ENCODE peak calls at places on chromosomes 7 and 10, in nine cellular contexts. One of them, this sample, is unnamed.

GRCh38 chr7:102069913-102070629 is 216.6 kb upstream of the SH2B2 start:
- DNase-seq in AG10803: no peak
- DNase-seq in cardiac muscle cell: no peak
- DNase-seq in NCI-H460: no peak
- DNase-seq in NCI-H1436: no peak
- DNase-seq in T-cell: no peak
- DNase-seq in NCI-H2107: no peak
- DNase-seq in hypothalamus: no peak
- DNase-seq in H9: no peak
- DNase-seq in this sample: no peak

GRCh38 chr10:126250527-126251310 is 137.6 kb downstream of the ADAM12 start:
- DNase-seq in AG10803: peak
- DNase-seq in cardiac muscle cell: no peak
- DNase-seq in NCI-H460: no peak
- DNase-seq in NCI-H1436: no peak
- DNase-seq in T-cell: no peak
- DNase-seq in NCI-H2107: no peak
- DNase-seq in hypothalamus: no peak
- DNase-seq in H9: no peak
- DNase-seq in this sample: no peak

GRCh38 chr10:132507956-132508490 is 29.6 kb upstream of the INPP5A start:
- DNase-seq in AG10803: no peak
- DNase-seq in cardiac muscle cell: no peak
- DNase-seq in NCI-H460: no peak
- DNase-seq in NCI-H1436: no peak
- DNase-seq in T-cell: no peak
- DNase-seq in NCI-H2107: no peak
- DNase-seq in hypothalamus: no peak
- DNase-seq in H9: peak
- DNase-seq in this sample: no peak

GRCh38 chr10:75211007-75211735 is 575 bp downstream of the VDAC2 start:
- DNase-seq in AG10803: peak
- DNase-seq in cardiac muscle cell: peak
- DNase-seq in NCI-H460: peak
- DNase-seq in NCI-H1436: peak
- DNase-seq in T-cell: no peak
- DNase-seq in NCI-H2107: no peak
- DNase-seq in hypothalamus: no peak
- DNase-seq in H9: no peak
- DNase-seq in this sample: no peak

GRCh38 chr10:13346280-13346819 is 1.7 kb downstream of the SEPHS1 start:
- DNase-seq in AG10803: peak
- DNase-seq in cardiac muscle cell: no peak
- DNase-seq in NCI-H460: no peak
- DNase-seq in NCI-H1436: no peak
- DNase-seq in T-cell: no peak
- DNase-seq in NCI-H2107: no peak
- DNase-seq in hypothalamus: no peak
- DNase-seq in H9: no peak
- DNase-seq in this sample: no peak

GRCh38 chr7:4302203-4302905 is 379.7 kb upstream of the FOXK1 start:
- DNase-seq in AG10803: no peak
- DNase-seq in cardiac muscle cell: no peak
- DNase-seq in NCI-H460: no peak
- DNase-seq in NCI-H1436: no peak
- DNase-seq in T-cell: no peak
- DNase-seq in NCI-H2107: no peak
- DNase-seq in hypothalamus: no peak
- DNase-seq in H9: no peak
- DNase-seq in this sample: no peak

GRCh38 chr7:93352881-93353280 is 120.7 kb downstream of the VPS50 start:
- DNase-seq in AG10803: no peak
- DNase-seq in cardiac muscle cell: no peak
- DNase-seq in NCI-H460: no peak
- DNase-seq in NCI-H1436: no peak
- DNase-seq in T-cell: no peak
- DNase-seq in NCI-H2107: no peak
- DNase-seq in hypothalamus: no peak
- DNase-seq in H9: no peak
- DNase-seq in this sample: no peak

GRCh38 chr7:84841809-84842208 is 345.0 kb downstream of the SEMA3D start:
- DNase-seq in AG10803: peak
- DNase-seq in cardiac muscle cell: no peak
- DNase-seq in NCI-H460: no peak
- DNase-seq in NCI-H1436: no peak
- DNase-seq in T-cell: no peak
- DNase-seq in NCI-H2107: no peak
- DNase-seq in hypothalamus: no peak
- DNase-seq in H9: no peak
- DNase-seq in this sample: no peak

GRCh38 chr10:17003151-17003550 is 126.5 kb downstream of the CUBN start:
- DNase-seq in AG10803: peak
- DNase-seq in cardiac muscle cell: no peak
- DNase-seq in NCI-H460: no peak
- DNase-seq in NCI-H1436: no peak
- DNase-seq in T-cell: no peak
- DNase-seq in NCI-H2107: no peak
- DNase-seq in hypothalamus: no peak
- DNase-seq in H9: no peak
- DNase-seq in this sample: no peak

GRCh38 chr7:44380831-44381493 is 55.6 kb upstream of the CAMK2B start:
- DNase-seq in AG10803: peak
- DNase-seq in cardiac muscle cell: no peak
- DNase-seq in NCI-H460: no peak
- DNase-seq in NCI-H1436: no peak
- DNase-seq in T-cell: no peak
- DNase-seq in NCI-H2107: no peak
- DNase-seq in hypothalamus: no peak
- DNase-seq in H9: peak
- DNase-seq in this sample: no peak

GRCh38 chr10:91201213-91201996 is 19.1 kb upstream of the PCGF5 start:
- DNase-seq in AG10803: no peak
- DNase-seq in cardiac muscle cell: no peak
- DNase-seq in NCI-H460: no peak
- DNase-seq in NCI-H1436: no peak
- DNase-seq in T-cell: no peak
- DNase-seq in NCI-H2107: no peak
- DNase-seq in hypothalamus: no peak
- DNase-seq in H9: no peak
- DNase-seq in this sample: peak

GRCh38 chr10:36281871-36282331 is 639.8 kb upstream of the FZD8 start:
- DNase-seq in AG10803: peak
- DNase-seq in cardiac muscle cell: peak
- DNase-seq in NCI-H460: no peak
- DNase-seq in NCI-H1436: no peak
- DNase-seq in T-cell: no peak
- DNase-seq in NCI-H2107: no peak
- DNase-seq in hypothalamus: no peak
- DNase-seq in H9: no peak
- DNase-seq in this sample: no peak

GRCh38 chr7:27066148-27066547 is 29.7 kb downstream of the HOXA1 start:
- DNase-seq in AG10803: peak
- DNase-seq in cardiac muscle cell: no peak
- DNase-seq in NCI-H460: no peak
- DNase-seq in NCI-H1436: no peak
- DNase-seq in T-cell: no peak
- DNase-seq in NCI-H2107: no peak
- DNase-seq in hypothalamus: no peak
- DNase-seq in H9: no peak
- DNase-seq in this sample: no peak

GRCh38 chr10:131090761-131091661 is 220.5 kb downstream of the TCERG1L start:
- DNase-seq in AG10803: no peak
- DNase-seq in cardiac muscle cell: no peak
- DNase-seq in NCI-H460: no peak
- DNase-seq in NCI-H1436: peak
- DNase-seq in T-cell: no peak
- DNase-seq in NCI-H2107: peak
- DNase-seq in hypothalamus: no peak
- DNase-seq in H9: no peak
- DNase-seq in this sample: no peak

GRCh38 chr10:34918060-34918840 is 103.2 kb upstream of the PARD3 start:
- DNase-seq in AG10803: no peak
- DNase-seq in cardiac muscle cell: no peak
- DNase-seq in NCI-H460: no peak
- DNase-seq in NCI-H1436: no peak
- DNase-seq in T-cell: no peak
- DNase-seq in NCI-H2107: no peak
- DNase-seq in hypothalamus: no peak
- DNase-seq in H9: no peak
- DNase-seq in this sample: no peak

GRCh38 chr10:114026189-114027040 is 17.3 kb upstream of the ADRB1 start:
- DNase-seq in AG10803: peak
- DNase-seq in cardiac muscle cell: no peak
- DNase-seq in NCI-H460: peak
- DNase-seq in NCI-H1436: no peak
- DNase-seq in T-cell: no peak
- DNase-seq in NCI-H2107: no peak
- DNase-seq in hypothalamus: no peak
- DNase-seq in H9: no peak
- DNase-seq in this sample: no peak

GRCh38 chr10:14605231-14605925 is 169.3 kb downstream of the FAM107B start:
- DNase-seq in AG10803: peak
- DNase-seq in cardiac muscle cell: no peak
- DNase-seq in NCI-H460: no peak
- DNase-seq in NCI-H1436: no peak
- DNase-seq in T-cell: no peak
- DNase-seq in NCI-H2107: no peak
- DNase-seq in hypothalamus: no peak
- DNase-seq in H9: peak
- DNase-seq in this sample: no peak

GRCh38 chr7:8418627-8419245 is 14.7 kb upstream of the NXPH1 start:
- DNase-seq in AG10803: peak
- DNase-seq in cardiac muscle cell: peak
- DNase-seq in NCI-H460: peak
- DNase-seq in NCI-H1436: peak
- DNase-seq in T-cell: no peak
- DNase-seq in NCI-H2107: peak
- DNase-seq in hypothalamus: no peak
- DNase-seq in H9: peak
- DNase-seq in this sample: peak

GRCh38 chr10:338176-339037 is 203.2 kb downstream of the ZMYND11 start:
- DNase-seq in AG10803: peak
- DNase-seq in cardiac muscle cell: no peak
- DNase-seq in NCI-H460: no peak
- DNase-seq in NCI-H1436: no peak
- DNase-seq in T-cell: no peak
- DNase-seq in NCI-H2107: no peak
- DNase-seq in hypothalamus: no peak
- DNase-seq in H9: no peak
- DNase-seq in this sample: no peak

This sample was measured in memory B cell.